ENCODE peak calls at places on chromosomes 4 and X, in four cellular contexts. V is GM23338; G is CD8-positive, alpha-beta T cell; P is small intestine. U is an unnamed sample. For H3K27me3, the result is how much of the 10 kb centered on the place peaks cover.

GRCh38 chr4:41814565-41814964 is 66.0 kb upstream of the PHOX2B start:
- DNase-seq in V (peak), G (no peak), P (no peak), U (peak)

GRCh38 chrX:323721-324628 is 5.4 kb upstream of the GTPBP6 start:
- DNase-seq in V (peak), G (no peak), P (peak), U (peak)

GRCh38 chrX:123753656-123754350 is 21.0 kb upstream of the THOC2 start:
- DNase-seq in V (no peak), G (no peak), P (no peak), U (no peak)

GRCh38 chr4:10182446-10183424 is 66.1 kb upstream of the WDR1 start:
- DNase-seq in V (no peak), G (no peak), P (no peak), U (no peak)

GRCh38 chr4:13640149-13640671 is 12.7 kb upstream of the BOD1L1 start:
- DNase-seq in V (peak), G (no peak), P (no peak), U (no peak)

GRCh38 chr4:89171176-89171575 is 59.8 kb downstream of the TIGD2 start:
- DNase-seq in V (no peak), G (no peak), P (no peak), U (no peak)

GRCh38 chr4:32425243-32425642 is 1705.1 kb downstream of the PCDH7 start:
- DNase-seq in V (no peak), G (no peak), P (no peak), U (no peak)

GRCh38 chr4:152784490-152785195 is 4.9 kb downstream of the ARFIP1 start:
- DNase-seq in V (peak), G (no peak), P (peak), U (no peak)

GRCh38 chrX:112636951-112637541 is 42.7 kb downstream of the LHFPL1 start:
- DNase-seq in V (no peak), G (no peak), P (no peak), U (peak)

GRCh38 chr4:167234388-167234881 is at the start of gene SPOCK3:
- DNase-seq in V (peak), G (no peak), P (no peak), U (peak)

GRCh38 chr4:152943673-152944072 is 7.5 kb downstream of the FHDC1 start:
- DNase-seq in V (no peak), G (no peak), P (no peak), U (no peak)

GRCh38 chr4:138696771-138697170 is 318.8 kb upstream of the NOCT start:
- DNase-seq in V (no peak), G (no peak), P (no peak), U (peak)
- H3K4me3 ChIP-seq in V (no peak), G (no peak), P (no peak), U (no peak)

GRCh38 chr4:76569695-76570094 is 134.7 kb downstream of the SHROOM3 start:
- DNase-seq in V (no peak), G (no peak), P (no peak), U (peak)
- H3K27ac ChIP-seq in V (no peak), G (no peak), P (no peak), U (peak)

GRCh38 chr4:185020863-185021761 is 2.8 kb downstream of the HELT start:
- DNase-seq in V (peak), G (no peak), P (no peak), U (no peak)

GRCh38 chr4:185020293-185020808 is 2.1 kb downstream of the HELT start:
- DNase-seq in V (peak), G (no peak), P (no peak), U (no peak)

GRCh38 chr4:185017964-185018772 is at the start of gene HELT:
- DNase-seq in V (peak), G (no peak), P (no peak), U (no peak)

GRCh38 chr4:185018834-185019450 is 652 bp downstream of the HELT start:
- DNase-seq in V (peak), G (no peak), P (no peak), U (no peak)

DNA sequence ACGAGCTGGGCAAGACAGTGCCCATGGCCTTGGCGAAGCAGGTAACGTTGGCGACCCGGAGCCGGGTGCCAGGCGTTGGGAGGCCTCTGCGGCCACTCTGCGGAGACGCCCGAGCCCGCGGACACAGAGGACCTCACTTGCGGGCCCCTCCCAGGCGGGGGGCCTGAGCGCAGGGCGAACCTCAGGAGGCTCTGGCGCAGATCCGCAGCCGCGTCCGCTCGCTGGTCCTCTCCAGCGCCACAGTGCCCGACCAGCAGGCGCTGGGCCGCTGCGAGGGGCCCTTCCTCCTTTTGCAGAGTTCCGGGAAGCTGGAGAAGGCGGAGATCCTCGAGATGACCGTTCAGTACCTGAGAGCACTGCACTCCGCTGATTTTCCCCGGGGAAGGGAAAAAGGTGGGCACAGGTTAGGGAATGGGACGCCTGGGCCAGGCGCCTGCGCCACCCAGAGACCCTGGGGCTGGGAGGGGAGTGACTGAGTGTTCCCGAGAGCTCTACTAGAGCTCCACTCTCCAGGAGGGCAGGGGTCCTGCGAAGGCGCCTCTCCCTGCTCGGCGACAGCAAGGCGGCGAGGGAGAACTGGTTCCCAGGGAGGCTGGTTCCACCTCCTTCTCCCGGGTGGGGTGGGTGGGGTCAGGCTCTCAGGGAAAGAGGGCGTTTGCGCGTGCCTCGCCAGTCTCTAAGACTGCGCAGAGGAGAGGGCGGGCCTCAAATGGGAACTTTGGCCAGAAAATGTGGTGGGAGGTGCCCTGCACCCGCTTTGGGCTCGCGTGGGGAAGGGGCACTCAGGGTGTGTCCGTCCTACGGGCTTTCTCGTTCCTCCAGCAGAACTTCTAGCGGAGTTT is 1.4 kb downstream of the HELT start:
- DNase-seq in V (peak), G (no peak), P (no peak), U (no peak)
- H3K27me3 ChIP-seq in V (half or more), G (under half), P (half or more), U (half or more)

GRCh38 chrX:37753384-37753783 is 26.5 kb upstream of the CYBB start:
- DNase-seq in V (no peak), G (no peak), P (peak), U (no peak)
- H3K4me3 ChIP-seq in V (no peak), G (no peak), P (no peak), U (no peak)

GRCh38 chr4:168717852-168718251 is 221.0 kb downstream of the PALLD start:
- DNase-seq in V (no peak), G (no peak), P (no peak), U (no peak)

GRCh38 chr4:168716411-168717129 is 219.7 kb downstream of the PALLD start:
- DNase-seq in V (no peak), G (no peak), P (no peak), U (no peak)

GRCh38 chr4:168713193-168713592 is 216.3 kb downstream of the PALLD start:
- DNase-seq in V (no peak), G (no peak), P (peak), U (no peak)

GRCh38 chr4:168712316-168712855 is 215.5 kb downstream of the PALLD start:
- DNase-seq in V (no peak), G (no peak), P (no peak), U (no peak)

DNA sequence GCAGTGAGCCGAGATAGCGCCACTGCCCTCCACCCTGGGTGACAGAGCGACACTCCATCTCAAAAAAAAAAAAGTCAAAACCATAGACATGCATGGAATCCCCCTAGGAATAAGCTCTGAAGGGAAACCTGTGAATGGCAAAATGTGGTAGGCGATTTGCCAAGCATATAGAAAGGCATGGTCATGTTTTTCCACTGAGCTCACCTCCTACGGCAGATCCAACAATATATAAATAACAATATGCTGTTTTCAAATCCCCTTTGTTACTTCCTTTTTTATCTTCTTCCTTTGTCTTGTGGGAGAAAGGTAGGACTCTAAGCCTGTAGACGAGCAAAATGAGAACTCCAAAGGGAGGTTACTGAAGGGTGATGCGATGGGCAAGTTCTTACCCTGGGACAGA is 219.0 kb downstream of the PALLD start:
- DNase-seq in V (peak), G (no peak), P (no peak), U (no peak)
- H3K27ac ChIP-seq in V (no peak), G (no peak), P (no peak), U (no peak)

DNA sequence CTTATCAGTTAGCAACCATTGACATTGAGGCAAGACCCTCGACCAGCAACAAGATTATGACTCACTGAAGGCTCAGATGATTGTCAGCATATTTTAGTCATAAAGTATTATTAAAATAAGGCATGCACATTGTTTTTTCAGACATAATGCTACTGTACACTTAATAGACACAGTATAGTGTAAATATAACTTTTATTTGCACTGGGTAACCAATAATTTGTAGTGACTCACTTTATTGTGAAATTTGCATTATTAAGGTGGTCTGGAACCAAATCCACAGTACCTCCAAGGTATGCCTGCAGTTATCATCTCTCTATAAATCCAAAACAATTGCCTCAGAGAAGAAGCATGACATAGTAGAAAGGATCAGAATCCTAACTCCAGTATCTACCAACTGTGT is 330.1 kb upstream of the SMIM31 start:
- DNase-seq in V (no peak), G (no peak), P (no peak), U (no peak)
- H3K27me3 ChIP-seq in V (under half), G (under half), P (under half), U (under half)

GRCh38 chrX:2748815-2749188 is 3.0 kb upstream of the XG start:
- DNase-seq in V (no peak), G (no peak), P (no peak), U (no peak)

GRCh38 chrX:2748171-2748814 is 3.5 kb upstream of the XG start:
- DNase-seq in V (no peak), G (no peak), P (no peak), U (no peak)

GRCh38 chrX:2756534-2756933 is 4.7 kb downstream of the XG start:
- DNase-seq in V (no peak), G (no peak), P (no peak), U (no peak)

GRCh38 chrX:2751291-2751690 is 549 bp upstream of the XG start:
- DNase-seq in V (no peak), G (no peak), P (no peak), U (no peak)
- H3K4me3 ChIP-seq in V (no peak), G (no peak), P (no peak), U (no peak)

DNA sequence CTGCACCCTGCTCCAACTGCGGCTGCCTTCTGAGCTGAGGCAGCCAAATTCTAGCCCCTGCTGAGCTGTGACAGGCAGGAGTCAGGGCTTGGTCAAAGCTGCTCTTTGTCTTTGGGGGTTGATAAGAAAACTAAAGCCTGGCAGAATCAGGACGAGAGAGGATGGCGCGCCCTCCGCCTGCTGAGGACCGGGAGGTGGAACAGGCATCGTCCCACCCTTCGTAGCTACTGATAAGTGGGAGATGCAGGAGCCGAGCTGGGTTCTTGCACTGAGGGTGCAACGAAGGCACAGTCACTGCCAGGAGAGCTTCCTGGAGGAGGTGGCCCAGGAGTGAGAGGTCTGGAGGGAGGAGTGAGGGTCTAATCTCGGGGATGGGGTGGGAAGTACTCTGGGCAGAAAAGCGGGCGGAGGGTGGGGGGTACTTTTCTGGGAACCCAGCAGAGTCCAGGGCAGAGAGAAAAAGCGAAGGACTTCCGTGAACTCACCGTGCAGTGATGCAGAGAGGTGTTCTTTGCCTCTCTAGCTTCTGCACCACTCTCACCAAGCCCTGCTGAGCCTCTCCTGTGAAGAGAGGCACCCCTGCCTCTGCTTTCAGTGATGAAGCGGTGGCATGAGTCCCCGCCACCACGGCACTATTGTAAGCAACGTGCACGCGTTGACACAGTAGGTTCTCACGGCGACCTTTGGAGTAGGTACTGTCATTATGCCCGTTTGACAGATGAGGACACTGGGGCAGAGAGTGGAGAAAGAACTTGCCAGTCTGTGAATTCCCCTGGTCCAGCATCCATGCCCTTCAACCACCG is 107.8 kb downstream of the SORCS2 start:
- DNase-seq in V (no peak), G (no peak), P (no peak), U (no peak)
- H3K27ac ChIP-seq in V (no peak), G (no peak), P (no peak), U (no peak)